ENCODE peak calls at places on chromosomes 13 and 19, in seven cellular contexts. V is activated T-cell treated with anti-CD3 and anti-CD28 coated beads for 24 hours; J is fibroblast of gingiva; T is neuronal stem cell; W is H1; I is BE2C; Q is CD4-positive, alpha-beta T cell. C is an unnamed sample.

GRCh38 chr13:32448224-32448623 is 20.3 kb upstream of the N4BP2L1 start:
- DNase-seq in I (no peak), T (no peak), V (no peak), Q (no peak), W (no peak), J (no peak), C (no peak)

GRCh38 chr19:2081873-2082810 is 14.0 kb downstream of the MOB3A start:
- DNase-seq in J (no peak), Q (peak), I (no peak), V (no peak), W (no peak), T (no peak), C (no peak)

GRCh38 chr19:10503002-10503789 is at the start of gene KEAP1:
- DNase-seq in W (peak), T (peak), J (peak), Q (peak), V (peak), I (peak), C (peak)

GRCh38 chr19:49475995-49476880 is 2.2 kb downstream of the FLT3LG start:
- DNase-seq in Q (peak), J (peak), T (peak), V (peak), I (peak), W (peak), C (peak)

GRCh38 chr19:52935434-52935833 is 12.2 kb upstream of the ZNF888 start:
- DNase-seq in J (no peak), V (no peak), T (no peak), Q (no peak), W (no peak), I (no peak), C (no peak)

GRCh38 chr19:29191005-29191404 is 21.9 kb downstream of the UQCRFS1 start:
- DNase-seq in I (no peak), V (no peak), W (no peak), J (no peak), T (no peak), Q (no peak), C (no peak)

GRCh38 chr19:41161903-41162302 is 31.1 kb upstream of the CYP2S1 start:
- DNase-seq in I (peak), Q (no peak), J (no peak), V (no peak), W (peak), T (no peak), C (no peak)

GRCh38 chr19:29845576-29846176 is 33.9 kb downstream of the CCNE1 start:
- DNase-seq in W (no peak), J (no peak), Q (no peak), I (no peak), T (no peak), V (no peak), C (peak)

GRCh38 chr19:5354403-5354802 is 13.8 kb upstream of the PTPRS start:
- DNase-seq in W (peak), V (no peak), Q (no peak), T (no peak), I (peak), J (no peak), C (no peak)

GRCh38 chr13:27783111-27783510 is 9.2 kb upstream of the GSX1 start:
- DNase-seq in Q (no peak), I (no peak), T (no peak), V (no peak), J (no peak), W (no peak), C (peak)

GRCh38 chr13:28659611-28659970 is 661 bp downstream of the POMP start:
- DNase-seq in Q (no peak), W (no peak), J (peak), V (peak), T (no peak), I (no peak), C (peak)

GRCh38 chr19:50512999-50513745 is 541 bp downstream of the ASPDH start:
- DNase-seq in T (no peak), J (no peak), I (no peak), W (no peak), V (no peak), Q (no peak), C (no peak)

GRCh38 chr13:113080901-113081521 is 24.6 kb upstream of the F7 start:
- DNase-seq in J (no peak), V (no peak), T (no peak), W (no peak), I (peak), Q (no peak), C (no peak)

GRCh38 chr19:35521124-35521743 is 6.9 kb downstream of the SBSN start:
- DNase-seq in I (no peak), T (no peak), J (no peak), W (no peak), V (no peak), Q (no peak), C (no peak)

C was measured in adipocyte.